ENCODE peak calls at places on chromosomes 16 and 17, in four cellular contexts. U, K, J and H are unnamed samples.

GRCh38 chr17:50817838-50818237 is 17.5 kb upstream of the WFIKKN2 start:
- DNase-seq in U (no peak), K (no peak), J (peak), H (no peak)

GRCh38 chr16:77974883-77975282 is 47.5 kb upstream of the CLEC3A start:
- DNase-seq in U (no peak), K (no peak), J (no peak), H (no peak)

GRCh38 chr17:48453447-48453846 is 23.4 kb upstream of the SKAP1 start:
- DNase-seq in U (no peak), K (no peak), J (no peak), H (no peak)

GRCh38 chr17:45171338-45172231 is 9.9 kb downstream of the HEXIM2 start:
- DNase-seq in U (no peak), K (no peak), J (peak), H (peak)

GRCh38 chr16:50526249-50526648 is 21.9 kb upstream of the NKD1 start:
- DNase-seq in U (no peak), K (no peak), J (no peak), H (no peak)

GRCh38 chr16:56102159-56102798 is 89.0 kb upstream of the GNAO1 start:
- DNase-seq in U (no peak), K (no peak), J (peak), H (peak)

GRCh38 chr17:11245187-11245586 is 4.2 kb downstream of the SHISA6 start:
- DNase-seq in U (no peak), K (no peak), J (no peak), H (no peak)

GRCh38 chr17:72954595-72954994 is 137.9 kb downstream of the SLC39A11 start:
- DNase-seq in U (no peak), K (no peak), J (no peak), H (no peak)

GRCh38 chr17:57557793-57558681 is 187.1 kb downstream of the CCDC182 start:
- DNase-seq in U (no peak), K (no peak), J (peak), H (peak)

GRCh38 chr16:15509593-15510520 is 75.5 kb downstream of the BMERB1 start:
- DNase-seq in U (peak), K (no peak), J (peak), H (no peak)

GRCh38 chr16:3673676-3674377 is 19.3 kb downstream of the DNASE1 start:
- DNase-seq in U (no peak), K (no peak), J (no peak), H (no peak)

GRCh38 chr17:42028791-42029127 is 8.9 kb downstream of the NKIRAS2 start:
- DNase-seq in U (no peak), K (no peak), J (no peak), H (no peak)

GRCh38 chr17:50047488-50048126 is 8.3 kb upstream of the ITGA3 start:
- DNase-seq in U (no peak), K (no peak), J (peak), H (no peak)

GRCh38 chr16:66365588-66365987 is 903 bp upstream of the CDH5 start:
- DNase-seq in U (no peak), K (no peak), J (no peak), H (no peak)

GRCh38 chr16:1308036-1308976 is 1.1 kb upstream of the UBE2I start:
- DNase-seq in U (no peak), K (no peak), J (no peak), H (no peak)

GRCh38 chr17:79085154-79085920 is 10.7 kb downstream of the ENGASE start:
- DNase-seq in U (no peak), K (no peak), J (no peak), H (no peak)

GRCh38 chr17:17675925-17676534 is 5.2 kb upstream of the RAI1 start:
- DNase-seq in U (no peak), K (no peak), J (peak), H (no peak)

GRCh38 chr17:72467841-72468653 is 347.2 kb downstream of the SOX9 start:
- DNase-seq in U (no peak), K (no peak), J (no peak), H (peak)

GRCh38 chr17:4152471-4152870 is 9.5 kb downstream of the CYB5D2 start:
- DNase-seq in U (no peak), K (no peak), J (peak), H (no peak)

GRCh38 chr17:75277664-75278071 is 6.6 kb upstream of the MIF4GD start:
- DNase-seq in U (no peak), K (no peak), J (peak), H (no peak)

GRCh38 chr16:67013823-67014640 is 14.9 kb upstream of the CBFB start:
- DNase-seq in U (peak), K (no peak), J (peak), H (peak)